ENCODE peak calls at places on chromosomes 4 and X, in six cellular contexts. U is natural killer cell, H is posterior vena cava, F is fibroblast of pulmonary artery, I is BE2C, X is NCI-H2029. P is an unnamed sample.

GRCh38 chrX:103565752-103566151 is 19.6 kb upstream of the TCEAL4 start:
- DNase-seq in U (no peak), H (no peak), F (peak), I (no peak), X (no peak), P (no peak)

GRCh38 chrX:56790778-56791177 is 61.7 kb downstream of the NBDY start:
- DNase-seq in U (no peak), H (peak), F (no peak), I (no peak), X (no peak), P (no peak)

GRCh38 chrX:11341274-11342256 is 48.4 kb downstream of the AMELX start:
- DNase-seq in U (no peak), H (peak), F (peak), I (no peak), X (no peak), P (no peak)

GRCh38 chr4:121072080-121072835 is at the start of gene NDNF:
- DNase-seq in U (no peak), H (peak), F (peak), I (peak), X (peak), P (peak)

GRCh38 chr4:172362569-172362968 is 549.4 kb downstream of the GALNTL6 start:
- DNase-seq in U (no peak), H (no peak), F (no peak), I (no peak), X (no peak), P (no peak)

GRCh38 chr4:21819086-21819485 is 129.5 kb downstream of the KCNIP4 start:
- DNase-seq in U (no peak), H (no peak), F (peak), I (no peak), X (no peak), P (no peak)

GRCh38 chr4:82500106-82500738 is 61.6 kb downstream of the TMEM150C start:
- DNase-seq in U (no peak), H (no peak), F (peak), I (no peak), X (peak), P (no peak)

GRCh38 chr4:156974264-156974663 is 2.7 kb upstream of the PDGFC start:
- DNase-seq in U (no peak), H (no peak), F (peak), I (no peak), X (no peak), P (no peak)

GRCh38 chr4:158371158-158371557 is 150.5 kb upstream of the RXFP1 start:
- DNase-seq in U (no peak), H (no peak), F (peak), I (no peak), X (no peak), P (no peak)

GRCh38 chr4:1419708-1420107 is 13.5 kb upstream of the NKX1-1 start:
- DNase-seq in U (no peak), H (peak), F (no peak), I (no peak), X (no peak), P (no peak)

GRCh38 chr4:15665738-15666365 is 10.7 kb upstream of the FBXL5 start:
- DNase-seq in U (no peak), H (no peak), F (peak), I (no peak), X (no peak), P (no peak)

GRCh38 chr4:72286185-72286584 is 254.4 kb downstream of the NPFFR2 start:
- DNase-seq in U (no peak), H (no peak), F (peak), I (no peak), X (peak), P (no peak)

GRCh38 chr4:21656832-21657231 is 291.7 kb downstream of the KCNIP4 start:
- DNase-seq in U (no peak), H (no peak), F (peak), I (no peak), X (no peak), P (no peak)

GRCh38 chrX:131728295-131729145 is 184.6 kb downstream of the OR13H1 start:
- DNase-seq in U (no peak), H (no peak), F (no peak), I (no peak), X (no peak), P (no peak)

GRCh38 chr4:57110635-57111546 is 706 bp upstream of the IGFBP7 start:
- DNase-seq in U (peak), H (peak), F (peak), I (no peak), X (no peak), P (no peak)

GRCh38 chrX:121356139-121356849 is 308.9 kb downstream of the GLUD2 start:
- DNase-seq in U (no peak), H (no peak), F (no peak), I (no peak), X (peak), P (no peak)

P was measured in glutamatergic neuron.